ENCODE peak calls at places on chromosomes 1 and 21, in five cellular contexts. One of them, this sample, is unnamed.

GRCh38 chr1:93631626-93632365 is 49.8 kb downstream of the BCAR3 start:
- DNase-seq in brain microvascular endothelial cell: no peak
- DNase-seq in CD8-positive, alpha-beta T cell: no peak
- DNase-seq in GM23248: no peak
- DNase-seq in MM.1S: no peak
- DNase-seq in this sample: no peak

GRCh38 chr1:87958711-87959110 is 630.0 kb downstream of the LMO4 start:
- DNase-seq in brain microvascular endothelial cell: no peak
- DNase-seq in CD8-positive, alpha-beta T cell: no peak
- DNase-seq in GM23248: no peak
- DNase-seq in MM.1S: no peak
- DNase-seq in this sample: no peak

GRCh38 chr1:8643542-8644536 is 173.6 kb downstream of the RERE start:
- DNase-seq in brain microvascular endothelial cell: no peak
- DNase-seq in CD8-positive, alpha-beta T cell: no peak
- DNase-seq in GM23248: no peak
- DNase-seq in MM.1S: peak
- DNase-seq in this sample: no peak

GRCh38 chr21:41071410-41071809 is 96.5 kb upstream of the BACE2 start:
- DNase-seq in brain microvascular endothelial cell: no peak
- DNase-seq in CD8-positive, alpha-beta T cell: no peak
- DNase-seq in GM23248: no peak
- DNase-seq in MM.1S: peak
- DNase-seq in this sample: no peak

GRCh38 chr1:170265234-170265633 is 119.5 kb downstream of the NTMT2 start:
- DNase-seq in brain microvascular endothelial cell: no peak
- DNase-seq in CD8-positive, alpha-beta T cell: no peak
- DNase-seq in GM23248: no peak
- DNase-seq in MM.1S: no peak
- DNase-seq in this sample: no peak

GRCh38 chr1:19390901-19391595 is 78.9 kb downstream of the SLC66A1 start:
- DNase-seq in brain microvascular endothelial cell: peak
- DNase-seq in CD8-positive, alpha-beta T cell: peak
- DNase-seq in GM23248: peak
- DNase-seq in MM.1S: no peak
- DNase-seq in this sample: no peak

GRCh38 chr1:219140308-219140877 is 33.3 kb upstream of the LYPLAL1 start:
- DNase-seq in brain microvascular endothelial cell: no peak
- DNase-seq in CD8-positive, alpha-beta T cell: no peak
- DNase-seq in GM23248: no peak
- DNase-seq in MM.1S: no peak
- DNase-seq in this sample: no peak

GRCh38 chr1:62953643-62954042 is 169.7 kb downstream of the ATG4C start:
- DNase-seq in brain microvascular endothelial cell: no peak
- DNase-seq in CD8-positive, alpha-beta T cell: no peak
- DNase-seq in GM23248: no peak
- DNase-seq in MM.1S: no peak
- DNase-seq in this sample: no peak

GRCh38 chr1:9478021-9478420 is 61.2 kb upstream of the SLC25A33 start:
- DNase-seq in brain microvascular endothelial cell: no peak
- DNase-seq in CD8-positive, alpha-beta T cell: no peak
- DNase-seq in GM23248: no peak
- DNase-seq in MM.1S: no peak
- DNase-seq in this sample: no peak

GRCh38 chr21:25964009-25964408 is 206.6 kb downstream of the APP start:
- DNase-seq in brain microvascular endothelial cell: no peak
- DNase-seq in CD8-positive, alpha-beta T cell: no peak
- DNase-seq in GM23248: no peak
- DNase-seq in MM.1S: no peak
- DNase-seq in this sample: no peak

GRCh38 chr1:61808968-61809367 is 66.7 kb downstream of the PATJ start:
- DNase-seq in brain microvascular endothelial cell: peak
- DNase-seq in CD8-positive, alpha-beta T cell: no peak
- DNase-seq in GM23248: peak
- DNase-seq in MM.1S: no peak
- DNase-seq in this sample: no peak

GRCh38 chr21:46001821-46002681 is 20.5 kb downstream of the COL6A1 start:
- DNase-seq in brain microvascular endothelial cell: no peak
- DNase-seq in CD8-positive, alpha-beta T cell: peak
- DNase-seq in GM23248: peak
- DNase-seq in MM.1S: no peak
- DNase-seq in this sample: no peak

GRCh38 chr21:33478858-33479678 is 706 bp downstream of the TMEM50B start:
- DNase-seq in brain microvascular endothelial cell: no peak
- DNase-seq in CD8-positive, alpha-beta T cell: peak
- DNase-seq in GM23248: peak
- DNase-seq in MM.1S: peak
- DNase-seq in this sample: no peak

GRCh38 chr1:168442931-168443330 is 100.9 kb downstream of the XCL2 start:
- DNase-seq in brain microvascular endothelial cell: no peak
- DNase-seq in CD8-positive, alpha-beta T cell: no peak
- DNase-seq in GM23248: no peak
- DNase-seq in MM.1S: no peak
- DNase-seq in this sample: no peak

GRCh38 chr1:20992327-20993056 is 184.2 kb downstream of the EIF4G3 start:
- DNase-seq in brain microvascular endothelial cell: no peak
- DNase-seq in CD8-positive, alpha-beta T cell: no peak
- DNase-seq in GM23248: peak
- DNase-seq in MM.1S: peak
- DNase-seq in this sample: no peak

GRCh38 chr1:98221926-98222325 is 301.1 kb upstream of the DPYD start:
- DNase-seq in brain microvascular endothelial cell: peak
- DNase-seq in CD8-positive, alpha-beta T cell: no peak
- DNase-seq in GM23248: no peak
- DNase-seq in MM.1S: no peak
- DNase-seq in this sample: no peak

GRCh38 chr1:2130156-2130555 is 64.4 kb downstream of the FAAP20 start:
- DNase-seq in brain microvascular endothelial cell: no peak
- DNase-seq in CD8-positive, alpha-beta T cell: no peak
- DNase-seq in GM23248: no peak
- DNase-seq in MM.1S: no peak
- DNase-seq in this sample: no peak

GRCh38 chr1:234884006-234884405 is 244.6 kb downstream of the TOMM20 start:
- DNase-seq in brain microvascular endothelial cell: no peak
- DNase-seq in CD8-positive, alpha-beta T cell: no peak
- DNase-seq in GM23248: no peak
- DNase-seq in MM.1S: no peak
- DNase-seq in this sample: no peak

GRCh38 chr1:51294566-51295184 is 35.7 kb downstream of the TTC39A start:
- DNase-seq in brain microvascular endothelial cell: no peak
- DNase-seq in CD8-positive, alpha-beta T cell: no peak
- DNase-seq in GM23248: no peak
- DNase-seq in MM.1S: no peak
- DNase-seq in this sample: no peak

GRCh38 chr1:116906812-116907211 is 2.9 kb upstream of the PTGFRN start:
- DNase-seq in brain microvascular endothelial cell: no peak
- DNase-seq in CD8-positive, alpha-beta T cell: no peak
- DNase-seq in GM23248: no peak
- DNase-seq in MM.1S: no peak
- DNase-seq in this sample: no peak

GRCh38 chr1:157966034-157966671 is 27.3 kb upstream of the KIRREL1 start:
- DNase-seq in brain microvascular endothelial cell: peak
- DNase-seq in CD8-positive, alpha-beta T cell: no peak
- DNase-seq in GM23248: peak
- DNase-seq in MM.1S: no peak
- DNase-seq in this sample: no peak

GRCh38 chr1:237318748-237319147 is 276.8 kb downstream of the RYR2 start:
- DNase-seq in brain microvascular endothelial cell: no peak
- DNase-seq in CD8-positive, alpha-beta T cell: no peak
- DNase-seq in GM23248: no peak
- DNase-seq in MM.1S: no peak
- DNase-seq in this sample: no peak

GRCh38 chr1:21854090-21854750 is 42.2 kb downstream of the LDLRAD2 start:
- DNase-seq in brain microvascular endothelial cell: no peak
- DNase-seq in CD8-positive, alpha-beta T cell: no peak
- DNase-seq in GM23248: no peak
- DNase-seq in MM.1S: no peak
- DNase-seq in this sample: no peak

GRCh38 chr1:206693029-206693428 is 8.3 kb downstream of the MAPKAPK2 start:
- DNase-seq in brain microvascular endothelial cell: peak
- DNase-seq in CD8-positive, alpha-beta T cell: no peak
- DNase-seq in GM23248: peak
- DNase-seq in MM.1S: peak
- DNase-seq in this sample: peak

GRCh38 chr1:196295766-196296165 is 312.5 kb downstream of the KCNT2 start:
- DNase-seq in brain microvascular endothelial cell: no peak
- DNase-seq in CD8-positive, alpha-beta T cell: no peak
- DNase-seq in GM23248: no peak
- DNase-seq in MM.1S: no peak
- DNase-seq in this sample: no peak

GRCh38 chr1:219387211-219387610 is 213.5 kb downstream of the LYPLAL1 start:
- DNase-seq in brain microvascular endothelial cell: no peak
- DNase-seq in CD8-positive, alpha-beta T cell: no peak
- DNase-seq in GM23248: no peak
- DNase-seq in MM.1S: peak
- DNase-seq in this sample: no peak

GRCh38 chr1:212701910-212702309 is 2.3 kb upstream of the BATF3 start:
- DNase-seq in brain microvascular endothelial cell: peak
- DNase-seq in CD8-positive, alpha-beta T cell: no peak
- DNase-seq in GM23248: no peak
- DNase-seq in MM.1S: no peak
- DNase-seq in this sample: no peak

GRCh38 chr1:204074274-204075115 is 1.6 kb downstream of the SOX13 start:
- DNase-seq in brain microvascular endothelial cell: peak
- DNase-seq in CD8-positive, alpha-beta T cell: no peak
- DNase-seq in GM23248: peak
- DNase-seq in MM.1S: no peak
- DNase-seq in this sample: no peak

GRCh38 chr1:50568782-50569181 is 145.5 kb upstream of the DMRTA2 start:
- DNase-seq in brain microvascular endothelial cell: no peak
- DNase-seq in CD8-positive, alpha-beta T cell: no peak
- DNase-seq in GM23248: no peak
- DNase-seq in MM.1S: no peak
- DNase-seq in this sample: no peak

GRCh38 chr1:236143104-236143948 is 987 bp downstream of the GPR137B start:
- DNase-seq in brain microvascular endothelial cell: peak
- DNase-seq in CD8-positive, alpha-beta T cell: peak
- DNase-seq in GM23248: peak
- DNase-seq in MM.1S: no peak
- DNase-seq in this sample: no peak

GRCh38 chr1:95046359-95046758 is 26.4 kb downstream of the ALG14 start:
- DNase-seq in brain microvascular endothelial cell: no peak
- DNase-seq in CD8-positive, alpha-beta T cell: no peak
- DNase-seq in GM23248: no peak
- DNase-seq in MM.1S: no peak
- DNase-seq in this sample: no peak

GRCh38 chr1:95040032-95040525 is 32.7 kb downstream of the ALG14 start:
- DNase-seq in brain microvascular endothelial cell: no peak
- DNase-seq in CD8-positive, alpha-beta T cell: no peak
- DNase-seq in GM23248: no peak
- DNase-seq in MM.1S: no peak
- DNase-seq in this sample: no peak

GRCh38 chr1:95042286-95042685 is 30.5 kb downstream of the ALG14 start:
- DNase-seq in brain microvascular endothelial cell: no peak
- DNase-seq in CD8-positive, alpha-beta T cell: no peak
- DNase-seq in GM23248: peak
- DNase-seq in MM.1S: no peak
- DNase-seq in this sample: no peak

GRCh38 chr1:95041491-95042165 is 31.1 kb downstream of the ALG14 start:
- DNase-seq in brain microvascular endothelial cell: peak
- DNase-seq in CD8-positive, alpha-beta T cell: no peak
- DNase-seq in GM23248: peak
- DNase-seq in MM.1S: peak
- DNase-seq in this sample: no peak

GRCh38 chr1:95043141-95043980 is 29.4 kb downstream of the ALG14 start:
- DNase-seq in brain microvascular endothelial cell: peak
- DNase-seq in CD8-positive, alpha-beta T cell: peak
- DNase-seq in GM23248: peak
- DNase-seq in MM.1S: peak
- DNase-seq in this sample: peak
- H3K4me3 ChIP-seq in brain microvascular endothelial cell: no peak
- H3K4me3 ChIP-seq in CD8-positive, alpha-beta T cell: no peak
- H3K4me3 ChIP-seq in GM23248: peak
- H3K4me3 ChIP-seq in MM.1S: no peak
- H3K4me3 ChIP-seq in this sample: no peak

DNA sequence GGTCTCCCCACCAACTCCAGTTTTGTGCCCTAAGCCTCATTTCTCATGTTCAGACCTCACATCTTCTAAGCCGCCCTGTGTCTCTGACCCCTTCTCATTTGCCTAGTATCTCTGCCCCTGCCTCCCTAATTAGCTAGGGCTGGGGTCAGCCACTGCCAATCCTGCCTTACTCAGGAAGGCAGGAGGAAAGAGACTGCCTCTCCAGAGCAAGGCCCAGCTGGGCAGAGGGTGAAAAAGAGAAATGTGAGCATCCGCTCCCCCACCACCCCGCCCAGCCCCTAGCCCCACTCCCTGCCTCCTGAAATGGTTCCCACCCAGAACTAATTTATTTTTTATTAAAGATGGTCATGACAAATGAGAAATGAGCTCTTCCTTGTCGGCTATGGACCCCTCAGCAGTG is 11.4 kb downstream of the ADAMTSL4 start:
- DNase-seq in brain microvascular endothelial cell: no peak
- DNase-seq in CD8-positive, alpha-beta T cell: no peak
- DNase-seq in GM23248: no peak
- DNase-seq in MM.1S: peak
- DNase-seq in this sample: no peak
- H3K27ac ChIP-seq in brain microvascular endothelial cell: peak
- H3K27ac ChIP-seq in CD8-positive, alpha-beta T cell: peak
- H3K27ac ChIP-seq in GM23248: peak
- H3K27ac ChIP-seq in MM.1S: peak
- H3K27ac ChIP-seq in this sample: peak

GRCh38 chr1:100250264-100250663 is 630 bp upstream of the DBT start:
- DNase-seq in brain microvascular endothelial cell: no peak
- DNase-seq in CD8-positive, alpha-beta T cell: no peak
- DNase-seq in GM23248: peak
- DNase-seq in MM.1S: no peak
- DNase-seq in this sample: no peak
- H3K4me3 ChIP-seq in brain microvascular endothelial cell: peak
- H3K4me3 ChIP-seq in CD8-positive, alpha-beta T cell: peak
- H3K4me3 ChIP-seq in GM23248: peak
- H3K4me3 ChIP-seq in MM.1S: peak
- H3K4me3 ChIP-seq in this sample: peak

DNA sequence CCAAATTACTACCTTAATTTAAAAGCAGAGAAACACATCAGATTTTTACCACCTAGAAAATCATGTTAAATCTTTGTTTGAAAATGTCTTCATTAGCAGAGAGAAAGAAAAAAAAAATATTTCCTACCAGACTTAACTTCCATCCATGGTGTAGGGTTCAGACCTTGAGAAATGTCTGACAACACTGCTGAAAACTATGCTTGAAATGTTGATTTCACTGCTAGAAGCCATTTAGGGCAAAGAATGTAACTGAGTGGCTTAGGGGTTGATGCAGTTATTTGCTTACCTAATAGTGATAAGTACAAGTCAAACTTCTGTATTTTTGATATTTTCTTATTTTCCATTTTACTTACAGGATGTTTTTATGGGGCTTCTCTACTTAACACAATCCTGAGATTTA is 495.6 kb upstream of the NEGR1 start:
- DNase-seq in brain microvascular endothelial cell: peak
- DNase-seq in CD8-positive, alpha-beta T cell: no peak
- DNase-seq in GM23248: peak
- DNase-seq in MM.1S: no peak
- DNase-seq in this sample: no peak
- H3K27ac ChIP-seq in brain microvascular endothelial cell: no peak
- H3K27ac ChIP-seq in CD8-positive, alpha-beta T cell: no peak
- H3K27ac ChIP-seq in GM23248: no peak
- H3K27ac ChIP-seq in MM.1S: no peak
- H3K27ac ChIP-seq in this sample: peak

This sample was measured in thoracic aorta.